ENCODE peak calls at places on chromosomes 11 and 22, in five cellular contexts. K, N, U, E and J are unnamed samples.

GRCh38 chr11:120912504-120912903 is 111.4 kb upstream of the TBCEL start:
- DNase-seq in E (no peak), N (no peak), K (peak; percentile 55), U (no peak), J (peak; percentile 86)

GRCh38 chr11:122197055-122197987 is 81.3 kb upstream of the BLID start:
- DNase-seq in K (peak; percentile 98), E (peak; percentile 53), N (no peak), U (no peak), J (peak; percentile 89)

GRCh38 chr22:44384981-44385610 is 72.3 kb upstream of the SHISAL1 start:
- DNase-seq in E (peak; percentile 10), K (no peak), N (no peak), U (no peak), J (peak; percentile 57)

GRCh38 chr22:25488244-25489020 is 76.0 kb upstream of the GRK3 start:
- DNase-seq in U (no peak), E (peak; percentile 83), K (peak; percentile 56), N (peak; percentile 84), J (peak; percentile 73)

GRCh38 chr11:57641426-57641825 is 8.3 kb downstream of the YPEL4 start:
- DNase-seq in E (no peak), U (no peak), K (peak; percentile 78), N (no peak), J (peak; percentile 97)

GRCh38 chr11:40280161-40281054 is 1179.0 kb downstream of the LRRC4C start:
- DNase-seq in K (no peak), E (no peak), N (no peak), U (no peak), J (no peak)

GRCh38 chr22:42693763-42694683 is 26.6 kb downstream of the A4GALT start:
- DNase-seq in K (no peak), U (no peak), N (no peak), E (no peak), J (peak; percentile 19)

GRCh38 chr11:29272019-29272654 is 744.7 kb downstream of the KCNA4 start:
- DNase-seq in K (peak; percentile 38), E (no peak), N (no peak), U (no peak), J (no peak)

GRCh38 chr11:102422817-102423725 is 29.5 kb downstream of the TMEM123 start:
- DNase-seq in U (no peak), N (no peak), E (no peak), K (no peak), J (no peak)

GRCh38 chr22:30877662-30878515 is 90.7 kb downstream of the MORC2 start:
- DNase-seq in U (no peak), N (no peak), K (no peak), E (peak; percentile 31), J (peak; percentile 68)

GRCh38 chr22:24097961-24098391 is 83.3 kb upstream of the SUSD2 start:
- DNase-seq in U (no peak), E (no peak), N (no peak), K (no peak), J (no peak)

GRCh38 chr22:50301581-50301991 is 5.9 kb downstream of the PLXNB2 start:
- DNase-seq in E (no peak), U (no peak), K (no peak), N (no peak), J (no peak)

DNA sequence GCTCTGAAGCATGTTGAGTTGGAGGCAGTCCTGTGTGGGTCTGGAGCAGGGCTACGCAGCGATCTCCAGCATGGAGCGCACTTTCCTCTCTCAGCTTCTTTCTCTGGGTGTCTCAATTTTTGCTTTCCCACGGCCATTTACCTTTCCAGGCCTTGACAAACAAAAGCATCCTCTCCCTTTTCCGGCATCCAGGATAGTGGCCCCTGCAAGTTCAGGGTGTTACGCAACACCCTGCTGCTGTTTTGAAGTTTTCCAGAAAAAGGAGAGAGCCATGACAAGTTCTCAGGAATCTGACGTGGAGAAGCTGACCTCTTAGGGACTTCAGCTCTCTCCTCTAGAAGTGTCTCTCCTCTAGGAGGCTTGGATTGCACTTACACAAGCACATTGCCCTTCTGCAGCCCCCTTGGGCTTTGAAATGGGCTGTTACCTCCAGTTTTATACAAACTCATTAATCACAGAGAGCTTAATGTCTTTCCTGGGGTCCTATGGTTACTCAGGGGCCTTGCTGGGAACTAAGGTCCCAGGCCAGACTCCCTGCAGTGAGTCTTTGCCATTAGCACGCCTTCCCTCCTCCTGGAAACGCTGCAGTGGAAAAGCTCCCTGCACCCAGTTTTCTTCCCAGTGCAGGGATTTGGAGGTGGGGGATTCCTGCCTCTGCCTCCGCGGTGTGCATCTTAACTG is 80.2 kb downstream of the BARX2 start:
- DNase-seq in K (no peak), E (no peak), N (no peak), U (no peak), J (no peak)
- H3K4me1 ChIP-seq in K (no peaks in the 10 kb centered on the region), E (no peaks in the 10 kb centered on the region), N (no peaks in the 10 kb centered on the region), U (no peaks in the 10 kb centered on the region), J (no peaks in the 10 kb centered on the region)

GRCh38 chr11:119691701-119692546 is 37.1 kb downstream of the NECTIN1 start:
- DNase-seq in U (no peak), N (no peak), E (no peak), K (no peak), J (no peak)
- H3K4me3 ChIP-seq in U (no peak overlapping the region), N (no peak overlapping the region), E (no peak overlapping the region), K (no peak overlapping the region), J (no peak overlapping the region)

DNA sequence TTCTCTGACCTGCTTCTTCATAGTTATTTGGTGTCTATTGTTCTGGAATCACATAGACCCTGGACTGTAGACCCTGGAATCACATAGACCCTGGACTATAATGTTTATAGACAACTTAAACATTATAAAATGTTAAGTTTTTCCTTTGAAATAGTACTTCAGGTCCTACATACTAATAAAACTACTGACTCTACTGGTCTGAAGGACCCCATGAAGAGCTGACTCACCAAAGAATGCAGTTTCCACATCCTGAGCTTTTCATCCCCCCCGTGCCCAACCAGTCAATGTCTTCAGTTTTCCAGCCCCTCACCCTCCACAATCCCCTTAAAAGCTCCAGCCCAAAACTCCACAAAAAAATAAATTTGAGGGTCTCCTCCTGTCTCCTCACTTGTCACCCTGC is 6.6 kb upstream of the PLEKHA7 start:
- DNase-seq in E (no peak), N (no peak), K (no peak), U (no peak), J (no peak)
- H3K27ac ChIP-seq in E (no peak overlapping the region), N (no peak overlapping the region), K (no peak overlapping the region), U (no peak overlapping the region), J (no peak overlapping the region)

GRCh38 chr11:64247729-64248531 is 1.2 kb upstream of the PPP1R14B start:
- DNase-seq in E (no peak), N (peak; percentile 58), K (no peak), U (no peak), J (no peak)

GRCh38 chr11:64246874-64247728 is at the start of gene PPP1R14B:
- DNase-seq in U (peak; percentile 87), K (peak; percentile 77), E (peak; percentile 93), N (peak; percentile 87), J (peak; percentile 100)

GRCh38 chr11:64249038-64249437 is 2.3 kb upstream of the PLCB3 start:
- DNase-seq in N (no peak), E (no peak), K (no peak), U (no peak), J (no peak)

GRCh38 chr11:64249563-64250405 is 1.5 kb upstream of the PLCB3 start:
- DNase-seq in E (no peak), N (no peak), U (no peak), K (no peak), J (no peak)

DNA sequence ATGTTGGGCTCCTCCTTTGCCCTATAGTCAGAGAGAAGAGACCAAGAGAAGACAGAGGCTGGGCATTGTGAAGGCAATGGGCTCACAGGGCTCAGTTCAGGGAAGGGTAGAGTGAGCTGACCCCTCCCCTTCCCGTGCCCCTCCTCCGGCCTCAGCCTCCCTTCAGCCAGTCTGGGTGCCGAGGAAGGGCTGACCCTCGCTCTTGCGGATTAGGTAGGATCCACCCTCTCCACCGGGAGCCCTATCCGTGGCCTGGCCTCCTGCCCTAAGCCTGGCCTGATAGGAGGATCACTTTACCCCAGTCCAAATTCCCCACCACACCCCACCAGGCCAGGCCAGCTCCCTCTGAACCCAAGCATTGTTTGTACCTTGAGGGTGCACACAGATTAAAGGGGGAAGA is 1.8 kb upstream of the PPP1R14B start:
- DNase-seq in K (no peak), N (no peak), U (no peak), E (no peak), J (no peak)
- H3K4me1 ChIP-seq in K (peaks cover 16% of the 10 kb centered on the region), N (peaks cover 44% of the 10 kb centered on the region), U (peaks cover 40% of the 10 kb centered on the region), E (peaks cover 44% of the 10 kb centered on the region), J (peaks cover 22% of the 10 kb centered on the region)

DNA sequence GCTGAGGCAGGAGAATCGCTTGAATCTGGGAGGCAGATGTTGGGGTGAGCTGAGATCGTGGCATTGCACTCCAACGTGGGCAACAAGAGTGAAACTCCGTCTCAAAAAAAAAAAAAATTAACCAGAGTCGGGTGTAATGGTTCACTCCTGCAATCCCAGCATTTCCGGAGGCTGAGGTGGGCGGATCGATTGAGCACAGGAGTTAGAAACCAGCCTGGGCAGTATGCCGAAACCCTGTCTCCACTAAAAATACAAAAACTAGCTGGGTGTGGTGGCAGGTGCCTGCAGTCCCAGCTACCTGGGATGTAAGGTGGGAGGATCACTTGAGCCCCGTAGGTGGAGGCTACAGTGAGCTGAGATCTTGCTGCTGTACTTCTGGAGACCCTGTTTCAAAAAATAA is 1.5 kb downstream of the RANGAP1 start:
- DNase-seq in E (no peak), U (no peak), N (no peak), K (no peak), J (no peak)
- H3K4me3 ChIP-seq in E (no peak overlapping the region), U (no peak overlapping the region), N (no peak overlapping the region), K (no peak overlapping the region), J (no peak overlapping the region)

GRCh38 chr11:19953909-19954308 is 206.4 kb downstream of the DBX1 start:
- DNase-seq in N (no peak), E (no peak), U (no peak), K (peak; percentile 88), J (peak; percentile 25)
- H3K27ac ChIP-seq in N (no peak overlapping the region), E (peak overlapping the region; percentile 18), U (no peak overlapping the region), K (peak overlapping the region; percentile 37), J (peak overlapping the region; percentile 94)

GRCh38 chr11:67345949-67346819 is 7.2 kb downstream of the POLD4 start:
- DNase-seq in U (no peak), K (peak; percentile 66), N (no peak), E (no peak), J (peak; percentile 63)
- H3K4me1 ChIP-seq in U (peaks cover 3% of the 10 kb centered on the region), K (peaks cover 6% of the 10 kb centered on the region), N (no peaks in the 10 kb centered on the region), E (peaks cover 15% of the 10 kb centered on the region), J (peaks cover 31% of the 10 kb centered on the region)

GRCh38 chr11:119338318-119338890 is 2.3 kb downstream of the C1QTNF5 start:
- DNase-seq in K (no peak), E (peak; percentile 60), N (peak; percentile 85), U (peak; percentile 88), J (peak; percentile 99)
- H3K4me3 ChIP-seq in K (peak overlapping the region; percentile 23), E (peak overlapping the region; percentile 81), N (no peak overlapping the region), U (peak overlapping the region; percentile 63), J (peak overlapping the region; percentile 76)

GRCh38 chr11:117385471-117385870 is 57.8 kb downstream of the CEP164 start:
- DNase-seq in E (no peak), U (no peak), N (no peak), K (no peak), J (no peak)
- H3K27ac ChIP-seq in E (no peak overlapping the region), U (no peak overlapping the region), N (no peak overlapping the region), K (no peak overlapping the region), J (no peak overlapping the region)